ENCODE peak calls at places on chromosomes 12 and 14, in five cellular contexts. Z is thoracic aorta, X is transverse colon, N is uterus, M is HCT116. C is an unnamed sample.

GRCh38 chr12:132549059-132549458 is 59.1 kb downstream of the FBRSL1 start:
- DNase-seq in X (no peak), Z (no peak), N (no peak), M (no peak), C (no peak)

GRCh38 chr12:70994217-70994788 is 73.8 kb upstream of the PTPRR start:
- DNase-seq in N (no peak), X (no peak), Z (no peak), M (no peak), C (no peak)

GRCh38 chr12:25699454-25699853 is 146.4 kb upstream of the LMNTD1 start:
- DNase-seq in M (no peak), Z (no peak), N (no peak), X (no peak), C (no peak)

GRCh38 chr14:52241102-52241793 is 26.2 kb upstream of the PTGDR start:
- DNase-seq in X (no peak), N (no peak), M (no peak), Z (no peak), C (no peak)

GRCh38 chr12:128557231-128557630 is 266.5 kb downstream of the SLC15A4 start:
- DNase-seq in X (no peak), Z (no peak), M (no peak), N (no peak), C (no peak)

GRCh38 chr14:65810326-65810725 is 397.8 kb downstream of the FUT8 start:
- DNase-seq in X (no peak), M (no peak), Z (no peak), N (no peak), C (no peak)

GRCh38 chr12:94305293-94305957 is 154.2 kb downstream of the CEP83 start:
- DNase-seq in Z (no peak), M (no peak), N (no peak), X (no peak), C (no peak)

GRCh38 chr12:99983721-99984258 is 946 bp downstream of the ANKS1B start:
- DNase-seq in N (no peak), M (no peak), X (no peak), Z (no peak), C (no peak)

GRCh38 chr12:62604856-62605255 is 138.2 kb downstream of the MON2 start:
- DNase-seq in N (no peak), Z (no peak), X (no peak), M (no peak), C (no peak)

GRCh38 chr14:50520947-50521815 is 11.2 kb downstream of the MAP4K5 start:
- DNase-seq in X (peak), N (no peak), Z (peak), M (peak), C (no peak)

GRCh38 chr12:28409892-28410291 is 219.6 kb downstream of the CCDC91 start:
- DNase-seq in M (no peak), N (no peak), X (no peak), Z (no peak), C (no peak)

GRCh38 chr12:50053583-50053982 is 3.8 kb upstream of the ASIC1 start:
- DNase-seq in M (no peak), N (no peak), Z (no peak), X (no peak), C (no peak)

GRCh38 chr12:122830517-122831214 is 4.6 kb upstream of the HIP1R start:
- DNase-seq in N (no peak), X (peak), Z (no peak), M (peak), C (no peak)

GRCh38 chr14:77268989-77269595 is 1.9 kb downstream of the NGB start:
- DNase-seq in N (no peak), Z (no peak), X (no peak), M (no peak), C (peak)

GRCh38 chr12:643478-644292 is 19.6 kb downstream of the NINJ2 start:
- DNase-seq in N (peak), X (peak), M (no peak), Z (no peak), C (peak)

GRCh38 chr12:125091401-125091800 is 26.2 kb downstream of the AACS start:
- DNase-seq in X (no peak), N (no peak), Z (no peak), M (no peak), C (no peak)

GRCh38 chr14:65242732-65243134 is 140.4 kb upstream of the MAX start:
- DNase-seq in X (no peak), N (no peak), Z (no peak), M (no peak), C (no peak)

GRCh38 chr14:80055912-80056801 is 155.1 kb downstream of the DIO2 start:
- DNase-seq in M (no peak), X (peak), N (no peak), Z (no peak), C (peak)

GRCh38 chr12:100755186-100755585 is 39.4 kb upstream of the ANO4 start:
- DNase-seq in N (no peak), X (no peak), Z (no peak), M (no peak), C (no peak)

GRCh38 chr14:35367056-35367372 is 37.5 kb downstream of the NFKBIA start:
- DNase-seq in N (no peak), Z (no peak), M (no peak), X (no peak), C (no peak)

GRCh38 chr14:51182166-51182565 is 57.9 kb upstream of the TMX1 start:
- DNase-seq in Z (no peak), M (no peak), N (no peak), X (no peak), C (no peak)

GRCh38 chr12:132131229-132131628 is 12.9 kb downstream of the DDX51 start:
- DNase-seq in Z (no peak), X (no peak), N (no peak), M (no peak), C (no peak)

GRCh38 chr14:21309238-21309636 is 29.4 kb downstream of the RPGRIP1 start:
- DNase-seq in N (no peak), M (no peak), Z (no peak), X (no peak), C (no peak)

GRCh38 chr12:58966939-58967338 is 46.6 kb upstream of the LRIG3 start:
- DNase-seq in X (no peak), M (no peak), N (no peak), Z (no peak), C (no peak)

GRCh38 chr14:105845725-105846309 is 319.4 kb downstream of the TMEM121 start:
- DNase-seq in M (no peak), Z (no peak), N (no peak), X (no peak), C (peak)

GRCh38 chr14:72679106-72679505 is 214.8 kb downstream of the DPF3 start:
- DNase-seq in N (no peak), M (no peak), X (no peak), Z (no peak), C (no peak)

GRCh38 chr12:56991319-56991906 is 14.9 kb downstream of the ZBTB39 start:
- DNase-seq in X (peak), M (no peak), Z (no peak), N (peak), C (peak)

GRCh38 chr12:104737682-104738370 is 220.3 kb downstream of the SLC41A2 start:
- DNase-seq in X (no peak), M (no peak), Z (no peak), N (no peak), C (no peak)

GRCh38 chr14:38238881-38239280 is 17.0 kb downstream of the CLEC14A start:
- DNase-seq in Z (no peak), X (no peak), M (no peak), N (no peak), C (no peak)

GRCh38 chr14:92578511-92578910 is 64.9 kb downstream of the RIN3 start:
- DNase-seq in N (no peak), M (no peak), Z (peak), X (no peak), C (no peak)

GRCh38 chr12:12469386-12469785 is 93.3 kb downstream of the DUSP16 start:
- DNase-seq in N (no peak), M (no peak), Z (no peak), X (no peak), C (no peak)

GRCh38 chr12:12468575-12468974 is 94.1 kb downstream of the DUSP16 start:
- DNase-seq in X (no peak), N (no peak), Z (no peak), M (no peak), C (no peak)

GRCh38 chr12:12467222-12467621 is 95.4 kb downstream of the DUSP16 start:
- DNase-seq in M (no peak), N (no peak), Z (no peak), X (no peak), C (no peak)

GRCh38 chr12:12466157-12466556 is 96.5 kb downstream of the DUSP16 start:
- DNase-seq in Z (no peak), X (no peak), N (no peak), M (no peak), C (no peak)

GRCh38 chr12:12467701-12468218 is 94.9 kb downstream of the DUSP16 start:
- DNase-seq in M (no peak), Z (no peak), N (no peak), X (peak), C (no peak)
- TF ChIP-seq CTCF in M (no peak), Z (no peak), N (no peak), X (no peak), C (no peak)

GRCh38 chr12:42469355-42470006 is 120.1 kb downstream of the PRICKLE1 start:
- DNase-seq in X (peak), M (no peak), N (no peak), Z (no peak), C (no peak)
- H3K27ac ChIP-seq in X (no peak), M (no peak), N (no peak), Z (no peak), C (no peak)

GRCh38 chr12:108811411-108812185 is 45.8 kb downstream of the SSH1 start:
- DNase-seq in Z (no peak), X (no peak), N (no peak), M (no peak), C (no peak)
- TF ChIP-seq CTCF in Z (no peak), X (no peak), N (no peak), M (no peak), C (no peak)

GRCh38 chr12:109759076-109759420 is 45.4 kb downstream of the FAM222A start:
- DNase-seq in Z (no peak), N (peak), M (no peak), X (peak), C (peak)

GRCh38 chr12:109759595-109759994 is 46.0 kb downstream of the FAM222A start:
- DNase-seq in N (no peak), X (peak), M (no peak), Z (no peak), C (peak)

GRCh38 chr12:109760930-109761630 is 47.5 kb downstream of the FAM222A start:
- DNase-seq in M (no peak), Z (no peak), N (no peak), X (no peak), C (peak)

GRCh38 chr12:109761631-109761950 is 48.0 kb downstream of the FAM222A start:
- DNase-seq in M (no peak), Z (no peak), N (no peak), X (no peak), C (no peak)

GRCh38 chr12:109760031-109760929 is 46.7 kb downstream of the FAM222A start:
- DNase-seq in M (no peak), X (peak), N (no peak), Z (no peak), C (peak)
- H3K27ac ChIP-seq in M (no peak), X (no peak), N (no peak), Z (no peak), C (no peak)

GRCh38 chr12:47293406-47293805 is 213.6 kb upstream of the AMIGO2 start:
- DNase-seq in N (no peak), M (no peak), X (no peak), Z (no peak), C (no peak)

GRCh38 chr12:47299586-47299985 is 219.8 kb upstream of the AMIGO2 start:
- DNase-seq in M (no peak), Z (no peak), N (no peak), X (no peak), C (no peak)

GRCh38 chr12:47302111-47302597 is 222.4 kb upstream of the AMIGO2 start:
- DNase-seq in M (no peak), Z (no peak), N (peak), X (no peak), C (no peak)

GRCh38 chr12:47297993-47298392 is 218.2 kb upstream of the AMIGO2 start:
- DNase-seq in Z (no peak), X (no peak), M (no peak), N (no peak), C (no peak)

GRCh38 chr12:47296828-47297227 is 217.1 kb upstream of the AMIGO2 start:
- DNase-seq in X (no peak), Z (no peak), N (no peak), M (no peak), C (no peak)
- TF ChIP-seq CTCF in X (no peak), Z (no peak), N (no peak), M (no peak), C (no peak)

GRCh38 chr12:88559199-88559598 is 21.1 kb downstream of the KITLG start:
- DNase-seq in Z (no peak), X (no peak), M (no peak), N (no peak), C (peak)
- H3K27ac ChIP-seq in Z (no peak), X (peak), M (peak), N (no peak), C (peak)

GRCh38 chr12:116525418-116526001 is 33.7 kb upstream of the MAP1LC3B2 start:
- DNase-seq in Z (peak), X (peak), M (peak), N (peak), C (peak)
- TF ChIP-seq CTCF in Z (no peak), X (no peak), M (no peak), N (no peak), C (no peak)

DNA sequence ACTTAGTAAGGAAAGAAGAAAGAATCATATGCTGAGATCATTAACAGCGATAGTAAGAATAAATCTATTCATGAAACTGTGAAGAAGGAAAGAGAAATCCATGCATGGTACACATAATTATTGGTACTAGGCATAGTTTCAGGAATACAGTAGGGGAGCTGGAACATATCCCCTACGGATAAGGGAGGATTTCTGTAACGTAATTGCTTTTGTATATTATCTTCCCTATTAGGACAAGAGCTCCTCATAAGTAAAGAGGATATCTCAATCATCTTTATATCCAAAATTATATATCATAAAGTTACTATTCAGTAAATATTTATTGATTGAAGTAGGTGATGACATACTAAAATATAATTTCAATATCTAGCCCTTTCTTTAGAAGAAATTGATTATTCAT is 22.9 kb downstream of the SYT1 start:
- DNase-seq in X (no peak), Z (no peak), N (no peak), M (no peak), C (no peak)
- H3K27ac ChIP-seq in X (no peak), Z (no peak), N (no peak), M (peak), C (no peak)

GRCh38 chr12:95870897-95871296 is 12.1 kb downstream of the SNRPF start:
- DNase-seq in Z (no peak), M (no peak), N (no peak), X (no peak), C (no peak)

GRCh38 chr12:95877622-95878021 is 18.9 kb downstream of the SNRPF start:
- DNase-seq in N (no peak), M (no peak), X (no peak), Z (no peak), C (no peak)

GRCh38 chr12:95874452-95874851 is 15.7 kb downstream of the SNRPF start:
- DNase-seq in M (no peak), N (no peak), Z (no peak), X (no peak), C (peak)
- TF ChIP-seq CTCF in M (no peak), N (no peak), Z (no peak), X (no peak), C (peak)

C was measured in endodermal cell.